ENCODE peak calls at places on chromosomes 1 and 21, in ten cellular contexts. One of them, this sample, is unnamed.

GRCh38 chr1:203252678-203253077 is 23.2 kb upstream of the CHIT1 start:
- DNase-seq in spleen: no peak
- DNase-seq in glutamatergic neuron: no peak
- DNase-seq in mucosa of descending colon: no peak
- DNase-seq in GM10248: no peak
- DNase-seq in cardiac muscle cell: no peak
- DNase-seq in fibroblast of villous mesenchyme: no peak
- DNase-seq in ovary: no peak
- DNase-seq in CD4-positive, alpha-beta T cell: no peak
- DNase-seq in RWPE2: no peak
- DNase-seq in this sample: no peak

GRCh38 chr1:1597275-1597930 is 2.5 kb downstream of the FNDC10 start:
- DNase-seq in cardiac muscle cell: no peak
- DNase-seq in mucosa of descending colon: peak
- DNase-seq in ovary: no peak
- DNase-seq in CD4-positive, alpha-beta T cell: no peak
- DNase-seq in GM10248: peak
- DNase-seq in glutamatergic neuron: no peak
- DNase-seq in RWPE2: no peak
- DNase-seq in spleen: peak
- DNase-seq in fibroblast of villous mesenchyme: no peak
- DNase-seq in this sample: no peak

GRCh38 chr1:187067160-187067559 is 238.4 kb downstream of the PLA2G4A start:
- DNase-seq in GM10248: no peak
- DNase-seq in fibroblast of villous mesenchyme: no peak
- DNase-seq in glutamatergic neuron: no peak
- DNase-seq in RWPE2: no peak
- DNase-seq in mucosa of descending colon: no peak
- DNase-seq in ovary: peak
- DNase-seq in CD4-positive, alpha-beta T cell: no peak
- DNase-seq in spleen: no peak
- DNase-seq in cardiac muscle cell: no peak
- DNase-seq in this sample: no peak

GRCh38 chr1:116910379-116911165 is 856 bp downstream of the PTGFRN start:
- DNase-seq in fibroblast of villous mesenchyme: no peak
- DNase-seq in CD4-positive, alpha-beta T cell: peak
- DNase-seq in cardiac muscle cell: peak
- DNase-seq in glutamatergic neuron: peak
- DNase-seq in mucosa of descending colon: peak
- DNase-seq in ovary: peak
- DNase-seq in spleen: peak
- DNase-seq in GM10248: peak
- DNase-seq in RWPE2: no peak
- DNase-seq in this sample: peak

GRCh38 chr1:17893891-17894631 is 138.9 kb downstream of the ACTL8 start:
- DNase-seq in ovary: no peak
- DNase-seq in GM10248: no peak
- DNase-seq in cardiac muscle cell: no peak
- DNase-seq in fibroblast of villous mesenchyme: no peak
- DNase-seq in mucosa of descending colon: no peak
- DNase-seq in RWPE2: no peak
- DNase-seq in CD4-positive, alpha-beta T cell: no peak
- DNase-seq in spleen: peak
- DNase-seq in glutamatergic neuron: no peak
- DNase-seq in this sample: no peak

GRCh38 chr1:216306830-216307229 is 116.4 kb downstream of the USH2A start:
- DNase-seq in ovary: no peak
- DNase-seq in fibroblast of villous mesenchyme: no peak
- DNase-seq in CD4-positive, alpha-beta T cell: no peak
- DNase-seq in cardiac muscle cell: no peak
- DNase-seq in glutamatergic neuron: no peak
- DNase-seq in spleen: no peak
- DNase-seq in GM10248: no peak
- DNase-seq in mucosa of descending colon: no peak
- DNase-seq in RWPE2: no peak
- DNase-seq in this sample: no peak

GRCh38 chr1:94022471-94023189 is 98.3 kb downstream of the ABCA4 start:
- DNase-seq in ovary: no peak
- DNase-seq in fibroblast of villous mesenchyme: peak
- DNase-seq in RWPE2: no peak
- DNase-seq in glutamatergic neuron: no peak
- DNase-seq in CD4-positive, alpha-beta T cell: no peak
- DNase-seq in mucosa of descending colon: no peak
- DNase-seq in spleen: no peak
- DNase-seq in cardiac muscle cell: peak
- DNase-seq in GM10248: no peak
- DNase-seq in this sample: no peak

GRCh38 chr1:39106949-39107740 is 81.0 kb downstream of the NDUFS5 start:
- DNase-seq in CD4-positive, alpha-beta T cell: no peak
- DNase-seq in RWPE2: no peak
- DNase-seq in glutamatergic neuron: no peak
- DNase-seq in ovary: no peak
- DNase-seq in fibroblast of villous mesenchyme: no peak
- DNase-seq in spleen: no peak
- DNase-seq in GM10248: no peak
- DNase-seq in mucosa of descending colon: no peak
- DNase-seq in cardiac muscle cell: peak
- DNase-seq in this sample: no peak

GRCh38 chr1:26694597-26695416 is 1.0 kb upstream of the ARID1A start:
- DNase-seq in glutamatergic neuron: no peak
- DNase-seq in ovary: no peak
- DNase-seq in RWPE2: no peak
- DNase-seq in CD4-positive, alpha-beta T cell: no peak
- DNase-seq in GM10248: no peak
- DNase-seq in fibroblast of villous mesenchyme: no peak
- DNase-seq in mucosa of descending colon: no peak
- DNase-seq in spleen: no peak
- DNase-seq in cardiac muscle cell: no peak
- DNase-seq in this sample: no peak

GRCh38 chr1:54307305-54307704 is 98.9 kb downstream of the SSBP3 start:
- DNase-seq in spleen: no peak
- DNase-seq in glutamatergic neuron: no peak
- DNase-seq in mucosa of descending colon: no peak
- DNase-seq in CD4-positive, alpha-beta T cell: no peak
- DNase-seq in fibroblast of villous mesenchyme: no peak
- DNase-seq in ovary: no peak
- DNase-seq in RWPE2: no peak
- DNase-seq in cardiac muscle cell: no peak
- DNase-seq in GM10248: no peak
- DNase-seq in this sample: no peak

GRCh38 chr1:224896130-224896781 is 33.2 kb upstream of the DNAH14 start:
- DNase-seq in fibroblast of villous mesenchyme: no peak
- DNase-seq in ovary: no peak
- DNase-seq in GM10248: no peak
- DNase-seq in glutamatergic neuron: no peak
- DNase-seq in RWPE2: no peak
- DNase-seq in spleen: no peak
- DNase-seq in CD4-positive, alpha-beta T cell: no peak
- DNase-seq in cardiac muscle cell: no peak
- DNase-seq in mucosa of descending colon: no peak
- DNase-seq in this sample: no peak

GRCh38 chr1:224898937-224899336 is 30.5 kb upstream of the DNAH14 start:
- DNase-seq in RWPE2: no peak
- DNase-seq in glutamatergic neuron: no peak
- DNase-seq in spleen: no peak
- DNase-seq in ovary: no peak
- DNase-seq in CD4-positive, alpha-beta T cell: no peak
- DNase-seq in fibroblast of villous mesenchyme: no peak
- DNase-seq in cardiac muscle cell: no peak
- DNase-seq in mucosa of descending colon: no peak
- DNase-seq in GM10248: no peak
- DNase-seq in this sample: no peak

GRCh38 chr1:224897501-224897900 is 32.0 kb upstream of the DNAH14 start:
- DNase-seq in GM10248: no peak
- DNase-seq in cardiac muscle cell: no peak
- DNase-seq in RWPE2: no peak
- DNase-seq in fibroblast of villous mesenchyme: no peak
- DNase-seq in spleen: no peak
- DNase-seq in glutamatergic neuron: no peak
- DNase-seq in CD4-positive, alpha-beta T cell: no peak
- DNase-seq in ovary: no peak
- DNase-seq in mucosa of descending colon: no peak
- DNase-seq in this sample: no peak

GRCh38 chr1:224897928-224898327 is 31.5 kb upstream of the DNAH14 start:
- DNase-seq in cardiac muscle cell: no peak
- DNase-seq in mucosa of descending colon: no peak
- DNase-seq in CD4-positive, alpha-beta T cell: no peak
- DNase-seq in spleen: no peak
- DNase-seq in fibroblast of villous mesenchyme: no peak
- DNase-seq in RWPE2: no peak
- DNase-seq in GM10248: no peak
- DNase-seq in ovary: no peak
- DNase-seq in glutamatergic neuron: no peak
- DNase-seq in this sample: no peak

GRCh38 chr1:224894915-224895314 is 34.6 kb upstream of the DNAH14 start:
- DNase-seq in RWPE2: no peak
- DNase-seq in glutamatergic neuron: no peak
- DNase-seq in CD4-positive, alpha-beta T cell: no peak
- DNase-seq in GM10248: no peak
- DNase-seq in cardiac muscle cell: peak
- DNase-seq in spleen: no peak
- DNase-seq in mucosa of descending colon: no peak
- DNase-seq in fibroblast of villous mesenchyme: peak
- DNase-seq in ovary: no peak
- DNase-seq in this sample: no peak
- TF ChIP-seq CTCF in RWPE2: peak
- TF ChIP-seq CTCF in glutamatergic neuron: peak
- TF ChIP-seq CTCF in CD4-positive, alpha-beta T cell: no peak
- TF ChIP-seq CTCF in GM10248: no peak
- TF ChIP-seq CTCF in cardiac muscle cell: no peak
- TF ChIP-seq CTCF in spleen: no peak
- TF ChIP-seq CTCF in mucosa of descending colon: no peak
- TF ChIP-seq CTCF in fibroblast of villous mesenchyme: peak
- TF ChIP-seq CTCF in ovary: no peak
- TF ChIP-seq CTCF in this sample: peak

DNA sequence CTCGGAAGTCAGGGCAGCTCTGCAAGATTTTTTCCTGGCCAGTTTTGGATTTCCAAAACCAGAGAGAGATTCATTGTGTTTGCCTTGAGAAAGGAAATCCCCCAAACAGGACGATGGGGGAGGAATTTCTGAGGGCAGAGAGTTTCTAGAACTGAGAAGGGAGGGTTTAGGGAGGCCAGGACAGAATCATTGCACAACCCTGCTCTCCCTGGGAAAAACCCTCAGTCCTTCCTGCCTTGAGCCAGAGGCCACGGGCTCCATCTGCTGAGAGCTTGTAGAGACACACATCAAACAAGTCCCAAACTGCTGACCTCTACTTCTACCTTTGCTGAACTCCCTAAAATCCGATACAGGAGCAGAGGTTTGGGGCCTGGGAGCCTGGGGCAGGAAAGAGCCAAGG is 99.7 kb downstream of the NMNAT2 start:
- DNase-seq in CD4-positive, alpha-beta T cell: no peak
- DNase-seq in ovary: peak
- DNase-seq in GM10248: peak
- DNase-seq in mucosa of descending colon: peak
- DNase-seq in spleen: no peak
- DNase-seq in glutamatergic neuron: no peak
- DNase-seq in fibroblast of villous mesenchyme: peak
- DNase-seq in RWPE2: no peak
- DNase-seq in cardiac muscle cell: peak
- DNase-seq in this sample: no peak
- TF ChIP-seq CTCF in CD4-positive, alpha-beta T cell: no peak
- TF ChIP-seq CTCF in ovary: peak
- TF ChIP-seq CTCF in GM10248: peak
- TF ChIP-seq CTCF in mucosa of descending colon: no peak
- TF ChIP-seq CTCF in spleen: no peak
- TF ChIP-seq CTCF in glutamatergic neuron: no peak
- TF ChIP-seq CTCF in fibroblast of villous mesenchyme: peak
- TF ChIP-seq CTCF in RWPE2: peak
- TF ChIP-seq CTCF in cardiac muscle cell: peak
- TF ChIP-seq CTCF in this sample: peak

DNA sequence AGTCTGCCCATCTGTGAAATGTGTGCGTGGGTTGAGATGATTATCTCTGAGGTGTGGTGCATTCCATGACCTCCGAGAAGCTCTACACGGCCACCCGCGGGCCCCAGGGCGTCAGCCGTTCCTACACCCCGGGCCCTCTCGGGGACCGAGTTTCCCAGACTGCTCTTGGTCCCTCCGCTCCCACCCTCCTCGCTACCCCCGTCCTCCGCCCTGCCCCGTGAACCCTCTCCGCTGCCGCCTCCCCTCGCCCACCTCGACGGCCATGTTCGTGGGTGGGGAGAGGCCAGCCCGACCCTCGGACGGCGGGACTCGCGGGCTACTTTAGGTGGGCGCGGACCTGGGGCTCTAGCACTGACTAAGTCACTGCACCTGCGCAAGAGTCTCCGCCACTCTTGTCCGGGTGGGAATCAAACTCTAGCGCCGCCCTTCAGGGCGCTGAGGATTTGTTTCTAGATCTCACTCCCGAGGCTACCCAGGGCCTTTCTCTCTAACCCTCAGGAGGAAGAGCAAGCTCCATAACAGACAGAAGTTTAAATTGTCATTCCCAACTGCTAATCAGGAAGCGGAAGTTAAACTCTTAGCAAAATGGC is 47.7 kb upstream of the VWA5B1 start:
- DNase-seq in fibroblast of villous mesenchyme: no peak
- DNase-seq in glutamatergic neuron: no peak
- DNase-seq in GM10248: no peak
- DNase-seq in ovary: no peak
- DNase-seq in RWPE2: no peak
- DNase-seq in CD4-positive, alpha-beta T cell: no peak
- DNase-seq in cardiac muscle cell: no peak
- DNase-seq in spleen: no peak
- DNase-seq in mucosa of descending colon: peak
- DNase-seq in this sample: no peak
- TF ChIP-seq CTCF in fibroblast of villous mesenchyme: no peak
- TF ChIP-seq CTCF in glutamatergic neuron: no peak
- TF ChIP-seq CTCF in GM10248: no peak
- TF ChIP-seq CTCF in ovary: no peak
- TF ChIP-seq CTCF in RWPE2: no peak
- TF ChIP-seq CTCF in CD4-positive, alpha-beta T cell: no peak
- TF ChIP-seq CTCF in cardiac muscle cell: no peak
- TF ChIP-seq CTCF in spleen: no peak
- TF ChIP-seq CTCF in mucosa of descending colon: no peak
- TF ChIP-seq CTCF in this sample: no peak

DNA sequence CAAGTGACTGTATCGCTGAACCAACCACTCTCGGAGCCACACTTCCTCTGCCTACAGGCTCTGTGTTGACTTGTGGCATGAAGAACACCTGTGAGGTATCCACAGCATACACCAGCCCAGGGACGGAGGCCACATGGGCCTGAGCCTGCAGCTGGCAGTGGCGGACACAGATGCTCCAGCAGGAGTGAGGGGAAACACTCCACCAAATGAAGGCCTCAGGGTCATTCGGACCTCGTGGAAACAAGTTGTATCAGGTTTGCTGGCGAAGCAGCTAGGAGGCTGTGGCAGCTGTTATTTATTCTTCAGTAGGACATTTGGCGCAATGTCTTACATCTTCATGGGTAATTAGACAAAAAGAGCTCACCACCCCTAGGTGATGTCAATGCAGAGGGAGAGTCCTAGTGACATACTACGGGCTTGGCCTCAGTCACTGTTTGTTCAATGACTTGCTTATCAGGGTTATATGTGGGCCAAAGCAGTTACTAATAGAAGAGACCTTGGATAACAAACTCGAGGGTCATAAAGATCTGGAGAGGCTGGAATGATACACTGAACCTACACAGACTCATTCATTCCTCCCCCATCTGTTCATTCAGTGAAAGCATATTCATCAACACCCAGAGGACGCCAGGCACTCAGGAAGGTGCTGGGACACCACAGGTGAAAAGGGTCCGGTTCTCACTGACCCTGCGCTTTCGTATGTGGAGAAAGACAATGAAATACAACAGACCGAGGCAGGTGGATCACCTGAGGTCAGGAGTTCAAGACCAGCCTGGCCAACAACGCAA is 11.6 kb upstream of the ETS2 start:
- DNase-seq in ovary: no peak
- DNase-seq in fibroblast of villous mesenchyme: no peak
- DNase-seq in RWPE2: no peak
- DNase-seq in GM10248: no peak
- DNase-seq in CD4-positive, alpha-beta T cell: no peak
- DNase-seq in mucosa of descending colon: no peak
- DNase-seq in cardiac muscle cell: no peak
- DNase-seq in spleen: no peak
- DNase-seq in glutamatergic neuron: no peak
- DNase-seq in this sample: no peak
- TF ChIP-seq CTCF in ovary: no peak
- TF ChIP-seq CTCF in fibroblast of villous mesenchyme: no peak
- TF ChIP-seq CTCF in RWPE2: no peak
- TF ChIP-seq CTCF in GM10248: no peak
- TF ChIP-seq CTCF in CD4-positive, alpha-beta T cell: no peak
- TF ChIP-seq CTCF in mucosa of descending colon: no peak
- TF ChIP-seq CTCF in cardiac muscle cell: no peak
- TF ChIP-seq CTCF in spleen: no peak
- TF ChIP-seq CTCF in glutamatergic neuron: no peak
- TF ChIP-seq CTCF in this sample: no peak

This sample was measured in chondrocyte.